ENCODE peak calls at places on chromosomes 3 and 15, in five cellular contexts. A is SK-N-SH, G is HEK293T, I is HepG2, N is GM12878. P is an unnamed sample.

GRCh38 chr15:85005319-85005718 is 23.7 kb downstream of the PDE8A start:
- DNase-seq in N (no peak), A (no peak), G (no peak), I (no peak), P (no peak)

GRCh38 chr3:130926504-130926903 is 32.6 kb downstream of the ATP2C1 start:
- DNase-seq in I (no peak), N (no peak), G (no peak), A (no peak), P (no peak)

GRCh38 chr3:184282941-184283340 is 7.1 kb downstream of the ECE2 start:
- DNase-seq in A (no peak), N (no peak), G (no peak), I (no peak), P (no peak)

GRCh38 chr3:194083253-194084224 is 52.4 kb upstream of the HES1 start:
- DNase-seq in A (no peak), I (no peak), G (no peak), N (no peak), P (peak)

GRCh38 chr3:172869797-172870518 is 119.4 kb downstream of the ECT2 start:
- DNase-seq in N (no peak), A (no peak), I (no peak), G (no peak), P (no peak)

GRCh38 chr15:81485806-81486205 is 111.8 kb upstream of the TMC3 start:
- DNase-seq in N (no peak), G (no peak), A (no peak), I (no peak), P (no peak)

GRCh38 chr3:28386049-28386448 is 37.4 kb upstream of the AZI2 start:
- DNase-seq in G (no peak), A (no peak), N (no peak), I (no peak), P (no peak)

GRCh38 chr3:112365636-112366035 is 32.7 kb downstream of the CD200 start:
- DNase-seq in I (no peak), G (no peak), N (no peak), A (no peak), P (no peak)

GRCh38 chr3:79005084-79005483 is 762.7 kb downstream of the ROBO1 start:
- DNase-seq in N (no peak), I (no peak), G (no peak), A (no peak), P (no peak)

GRCh38 chr3:93904568-93904967 is 69.1 kb downstream of the PROS1 start:
- DNase-seq in I (no peak), A (no peak), N (no peak), G (no peak), P (no peak)

GRCh38 chr15:93047621-93048425 is 41.2 kb downstream of the RGMA start:
- DNase-seq in I (no peak), A (no peak), G (no peak), N (no peak), P (no peak)

GRCh38 chr3:150523538-150523937 is 22.8 kb downstream of the SERP1 start:
- DNase-seq in G (no peak), A (no peak), I (no peak), N (no peak), P (no peak)

GRCh38 chr3:10575601-10576160 is 70.3 kb upstream of the ATP2B2 start:
- DNase-seq in N (no peak), G (no peak), I (no peak), A (no peak), P (no peak)

GRCh38 chr3:33644598-33644997 is 73.5 kb downstream of the CLASP2 start:
- DNase-seq in G (no peak), N (no peak), I (no peak), A (no peak), P (no peak)

GRCh38 chr15:101470548-101471239 is 18.8 kb downstream of the PCSK6 start:
- DNase-seq in A (no peak), I (no peak), N (no peak), G (no peak), P (no peak)

GRCh38 chr3:16199769-16200168 is 25.3 kb downstream of the GALNT15 start:
- DNase-seq in N (no peak), G (no peak), A (no peak), I (no peak), P (no peak)

GRCh38 chr3:17431477-17432045 is 310.9 kb downstream of the TBC1D5 start:
- DNase-seq in I (no peak), N (no peak), G (no peak), A (no peak), P (no peak)

GRCh38 chr3:89656388-89656787 is 549.0 kb downstream of the EPHA3 start:
- DNase-seq in G (no peak), A (no peak), I (no peak), N (no peak), P (no peak)

GRCh38 chr3:141386611-141387110 is 18.4 kb downstream of the ZBTB38 start:
- DNase-seq in I (no peak), N (no peak), G (peak), A (no peak), P (no peak)

GRCh38 chr3:101484805-101485620 is 28.0 kb downstream of the SENP7 start:
- DNase-seq in G (no peak), N (no peak), A (no peak), I (no peak), P (peak)

GRCh38 chr15:34161329-34161953 is 48.5 kb downstream of the KATNBL1 start:
- DNase-seq in I (no peak), A (no peak), G (no peak), N (no peak), P (no peak)

GRCh38 chr3:190739726-190740230 is 122.7 kb downstream of the GMNC start:
- DNase-seq in I (no peak), N (no peak), A (no peak), G (no peak), P (no peak)

GRCh38 chr3:190345027-190345821 is 23.0 kb upstream of the CLDN1 start:
- DNase-seq in A (no peak), N (no peak), I (peak), G (no peak), P (no peak)

GRCh38 chr3:15241341-15241740 is 35.3 kb downstream of the CAPN7 start:
- DNase-seq in A (no peak), N (no peak), G (no peak), I (no peak), P (peak)

GRCh38 chr3:110391045-110391444 is 680.6 kb upstream of the NECTIN3 start:
- DNase-seq in A (no peak), N (no peak), I (no peak), G (no peak), P (no peak)

GRCh38 chr3:16070707-16071106 is 103.8 kb upstream of the GALNT15 start:
- DNase-seq in A (no peak), I (no peak), N (no peak), G (no peak), P (no peak)

GRCh38 chr15:60363024-60363674 is 34.6 kb downstream of the ANXA2 start:
- DNase-seq in G (no peak), N (no peak), A (peak), I (no peak), P (no peak)

GRCh38 chr3:127761101-127761802 is 61.1 kb downstream of the MGLL start:
- DNase-seq in G (no peak), A (no peak), N (no peak), I (no peak), P (no peak)

GRCh38 chr15:85758655-85758978 is 36.1 kb downstream of the KLHL25 start:
- DNase-seq in I (no peak), N (no peak), A (no peak), G (no peak), P (no peak)

GRCh38 chr3:196772897-196773296 is 33.2 kb downstream of the PAK2 start:
- DNase-seq in A (no peak), N (no peak), G (no peak), I (peak), P (no peak)

GRCh38 chr3:18223591-18224338 is 201.4 kb downstream of the SATB1 start:
- DNase-seq in I (no peak), G (no peak), A (peak), N (peak), P (no peak)

GRCh38 chr3:53218136-53218535 is 37.7 kb downstream of the TKT start:
- DNase-seq in A (no peak), G (no peak), I (no peak), N (no peak), P (no peak)

DNA sequence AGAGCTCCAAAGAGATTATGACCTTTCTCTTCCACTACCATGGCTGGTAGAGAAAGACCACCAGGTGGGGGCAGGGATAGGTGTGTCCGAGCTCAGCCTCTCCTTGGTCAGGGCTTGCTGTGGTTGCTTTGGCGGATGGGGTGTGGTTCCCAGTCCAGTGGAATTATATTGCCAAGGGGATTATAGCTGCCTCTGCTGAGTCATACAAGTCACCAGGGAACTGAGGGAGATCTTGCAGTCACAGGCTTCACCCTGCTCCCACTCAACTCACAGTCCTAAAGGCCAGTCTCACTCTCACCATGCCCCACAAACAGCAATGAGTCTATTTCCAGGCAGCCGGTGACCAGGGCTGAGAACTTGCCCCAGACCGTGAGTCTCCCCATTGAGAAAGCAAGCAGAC is 424.5 kb downstream of the ZBBX start:
- DNase-seq in I (no peak), G (no peak), N (no peak), A (no peak), P (no peak)
- TF ChIP-seq FOXM1 in I (no peak), G (no peak), N (no peak), A (no peak), P (no peak)

DNA sequence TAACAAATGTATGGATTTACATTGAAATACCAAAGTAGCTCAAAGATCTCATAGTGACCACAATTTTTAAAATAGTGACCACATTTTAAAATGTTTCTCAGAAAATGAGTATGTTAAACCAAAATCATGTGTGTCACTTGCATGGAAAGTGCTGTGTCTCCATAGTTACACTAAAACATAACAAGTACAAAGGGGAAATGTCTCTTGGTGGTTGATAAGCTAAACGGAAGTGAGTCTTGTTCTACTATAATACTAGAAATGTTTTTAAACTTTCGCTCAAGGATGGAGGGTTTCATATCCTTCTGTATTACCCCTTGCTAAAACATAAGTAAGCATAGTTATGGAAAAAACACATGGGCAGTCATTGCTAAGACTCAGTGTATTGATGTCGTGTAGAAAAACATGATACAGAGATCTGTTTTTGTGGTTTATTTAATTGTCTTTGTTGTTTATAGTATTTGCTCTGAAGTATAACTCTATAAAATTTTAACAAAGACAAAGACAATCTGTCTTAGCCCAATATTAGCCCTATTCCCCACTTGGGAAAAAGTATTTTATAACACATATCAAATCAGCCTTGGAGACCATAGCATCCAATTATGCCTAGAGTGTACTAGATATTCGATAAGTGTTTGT is 27.0 kb upstream of the DENND4A start:
- DNase-seq in G (no peak), A (no peak), I (no peak), N (peak), P (peak)
- TF ChIP-seq FOXM1 in G (no peak), A (no peak), I (no peak), N (peak), P (no peak)

DNA sequence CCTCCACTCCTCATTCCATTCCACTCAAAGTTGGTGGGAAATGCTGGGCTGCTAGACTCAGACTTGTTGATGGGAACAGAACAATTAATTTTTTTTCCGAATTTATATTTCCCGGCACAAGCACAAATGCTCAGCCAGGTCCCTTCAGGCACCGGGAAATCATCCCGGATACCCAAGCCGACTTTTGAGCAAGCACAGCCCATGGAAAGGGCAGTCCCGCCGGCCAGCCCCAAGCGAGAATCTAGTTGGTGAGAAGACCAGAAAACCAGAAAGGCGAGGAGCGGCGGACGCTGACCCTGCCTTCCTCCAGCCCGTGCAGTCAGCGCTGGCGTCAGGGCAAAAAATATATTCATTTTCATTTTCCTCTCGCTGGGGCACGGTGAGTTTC is 758 bp upstream of the ZIC4 start:
- DNase-seq in N (no peak), A (no peak), G (no peak), I (no peak), P (no peak)
- TF ChIP-seq FOXM1 in N (no peak), A (no peak), G (no peak), I (no peak), P (no peak)

GRCh38 chr15:63904042-63904441 is 70.3 kb upstream of the HERC1 start:
- DNase-seq in G (no peak), I (no peak), N (no peak), A (no peak), P (no peak)

GRCh38 chr15:63900306-63900705 is 66.6 kb upstream of the HERC1 start:
- DNase-seq in A (no peak), I (no peak), N (no peak), G (no peak), P (no peak)

GRCh38 chr15:63901912-63902670 is 68.3 kb upstream of the HERC1 start:
- DNase-seq in I (no peak), A (no peak), G (no peak), N (no peak), P (no peak)

GRCh38 chr15:63905131-63905530 is 71.4 kb upstream of the HERC1 start:
- DNase-seq in N (no peak), G (no peak), I (no peak), A (no peak), P (no peak)

DNA sequence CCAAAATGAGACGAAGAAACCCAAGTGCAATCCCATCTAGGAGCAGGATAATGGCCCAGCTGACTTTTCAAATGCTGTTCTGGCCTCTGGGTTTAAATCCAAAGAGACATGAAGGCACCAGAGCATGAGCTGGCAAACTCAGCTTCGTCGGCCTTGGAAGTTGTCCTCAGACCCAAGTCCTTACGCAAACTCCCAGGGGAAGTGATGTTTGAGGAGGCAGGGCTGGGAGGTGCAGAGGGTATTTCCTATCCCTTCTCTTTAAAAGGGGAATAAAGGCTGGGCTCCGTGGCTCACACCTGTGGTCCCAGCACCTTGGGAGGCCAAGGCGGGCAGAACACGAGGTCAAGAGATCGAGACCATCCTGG is 68.9 kb upstream of the HERC1 start:
- DNase-seq in G (no peak), N (no peak), A (no peak), I (peak), P (no peak)
- TF ChIP-seq FOXM1 in G (no peak), N (no peak), A (no peak), I (no peak), P (no peak)

DNA sequence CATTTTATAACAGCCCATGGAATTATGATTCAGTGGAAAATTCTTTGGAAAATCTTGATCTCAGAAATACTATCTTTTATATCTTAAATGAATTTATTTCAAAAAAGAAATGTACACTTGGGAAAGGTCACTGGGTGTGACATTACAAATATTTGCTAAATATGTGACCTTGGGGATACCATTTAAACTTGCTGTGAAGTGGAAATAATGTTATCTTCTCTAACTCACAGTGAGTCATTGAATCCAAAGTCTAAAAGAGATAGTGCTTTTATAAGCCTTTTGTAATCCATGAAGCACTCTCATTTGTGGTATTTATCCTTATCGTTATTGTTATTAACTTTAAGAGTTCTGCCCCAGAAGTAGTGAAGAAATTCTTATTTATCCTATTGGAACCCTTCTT is 289.8 kb upstream of the SEMA6D start:
- DNase-seq in G (no peak), A (no peak), I (peak), N (no peak), P (no peak)
- TF ChIP-seq FOXM1 in G (no peak), A (no peak), I (no peak), N (no peak), P (no peak)

DNA sequence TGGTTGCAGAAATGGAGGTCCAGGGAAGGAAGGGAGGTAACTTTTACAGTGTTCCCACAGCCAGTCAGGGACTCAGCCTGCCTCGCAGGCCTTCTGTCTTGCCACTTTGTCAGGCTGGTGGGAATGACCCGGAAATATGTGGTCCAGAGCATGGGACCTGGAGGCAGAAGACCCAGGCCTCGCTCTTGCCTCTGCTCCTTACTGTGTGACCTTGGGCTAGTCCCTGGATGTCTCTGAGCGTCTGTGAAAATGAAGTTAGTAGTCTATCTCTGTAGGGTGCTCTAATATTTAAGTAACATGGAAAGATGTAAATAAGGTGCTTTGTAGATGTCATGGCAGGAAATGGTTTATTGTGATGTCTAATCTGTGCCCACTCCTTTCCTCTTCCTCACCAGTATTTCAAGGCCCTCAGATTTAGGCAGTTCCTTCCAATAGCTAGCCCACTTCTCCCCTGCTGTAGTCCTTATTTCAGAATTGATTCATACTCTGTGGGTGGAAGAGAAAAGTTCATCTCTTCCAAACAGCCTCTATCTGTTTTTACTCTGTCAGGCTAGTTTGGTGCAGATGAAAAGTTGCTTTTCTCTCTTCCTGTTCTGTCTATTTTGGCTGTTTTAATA is 9.1 kb downstream of the CORO2B start:
- DNase-seq in A (no peak), N (no peak), G (no peak), I (no peak), P (no peak)
- TF ChIP-seq FOXM1 in A (no peak), N (no peak), G (no peak), I (no peak), P (no peak)

DNA sequence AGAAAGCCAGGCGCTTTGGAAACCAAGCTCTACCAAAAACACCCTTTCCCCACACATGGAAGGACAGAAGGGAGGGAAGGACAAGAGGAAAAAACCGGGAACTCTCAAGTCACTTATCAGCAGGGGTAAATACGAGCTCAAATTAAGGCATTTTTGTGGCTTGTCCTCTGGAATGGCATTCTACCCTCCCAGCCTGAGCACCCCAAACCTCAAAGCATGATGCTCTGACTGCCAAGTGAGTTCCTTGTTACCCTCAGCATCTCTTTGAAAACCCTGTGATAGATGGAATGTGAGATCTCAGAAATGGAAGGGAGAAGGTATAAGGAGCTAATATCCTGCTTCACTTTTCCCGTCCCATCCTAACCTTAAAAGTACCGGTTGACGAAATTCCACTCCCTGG is 8.1 kb upstream of the CSPG5 start:
- DNase-seq in I (no peak), N (no peak), G (no peak), A (no peak), P (no peak)
- TF ChIP-seq FOXM1 in I (no peak), N (no peak), G (no peak), A (no peak), P (no peak)

GRCh38 chr3:39249453-39250115 is 30.3 kb downstream of the CX3CR1 start:
- DNase-seq in G (no peak), A (no peak), I (no peak), N (no peak), P (no peak)
- TF ChIP-seq FOXM1 in G (no peak), A (no peak), I (no peak), N (no peak), P (no peak)

GRCh38 chr15:77497108-77497737 is 76.5 kb downstream of the HMG20A start:
- DNase-seq in N (no peak), A (peak), G (peak), I (no peak), P (no peak)
- TF ChIP-seq FOXM1 in N (no peak), A (no peak), G (no peak), I (no peak), P (no peak)